ENCODE peak calls at places on chromosomes 11 and 22, in six cellular contexts. One of them, this sample, is unnamed. For H3K9me3, the result is how much of the 10 kb centered on the place peaks cover.

GRCh38 chr11:28400236-28401100 is 292.3 kb downstream of the METTL15 start:
- DNase-seq in HepG2: peak
- DNase-seq in transverse colon: no peak
- DNase-seq in prostate gland: no peak
- DNase-seq in spleen: no peak
- DNase-seq in breast epithelium: no peak
- DNase-seq in this sample: no peak

GRCh38 chr22:19874307-19875060 is 19.8 kb upstream of the GNB1L start:
- DNase-seq in breast epithelium: peak
- DNase-seq in prostate gland: peak
- DNase-seq in spleen: peak
- DNase-seq in transverse colon: no peak
- DNase-seq in HepG2: no peak
- DNase-seq in this sample: peak

GRCh38 chr22:40855104-40855959 is 1.1 kb downstream of the ST13 start:
- DNase-seq in HepG2: no peak
- DNase-seq in spleen: no peak
- DNase-seq in prostate gland: peak
- DNase-seq in transverse colon: no peak
- DNase-seq in breast epithelium: no peak
- DNase-seq in this sample: no peak

GRCh38 chr11:1858154-1858553 is 5.3 kb downstream of the LSP1 start:
- DNase-seq in prostate gland: no peak
- DNase-seq in breast epithelium: no peak
- DNase-seq in HepG2: no peak
- DNase-seq in spleen: peak
- DNase-seq in transverse colon: no peak
- DNase-seq in this sample: no peak

GRCh38 chr11:15901046-15901445 is 455.3 kb downstream of the SOX6 start:
- DNase-seq in spleen: no peak
- DNase-seq in breast epithelium: no peak
- DNase-seq in HepG2: peak
- DNase-seq in prostate gland: no peak
- DNase-seq in transverse colon: no peak
- DNase-seq in this sample: no peak

GRCh38 chr11:23973244-23973643 is 523.6 kb upstream of the LUZP2 start:
- DNase-seq in breast epithelium: no peak
- DNase-seq in spleen: no peak
- DNase-seq in HepG2: no peak
- DNase-seq in prostate gland: no peak
- DNase-seq in transverse colon: no peak
- DNase-seq in this sample: no peak

GRCh38 chr22:49659924-49660315 is 167.8 kb downstream of the BRD1 start:
- DNase-seq in breast epithelium: peak
- DNase-seq in transverse colon: no peak
- DNase-seq in prostate gland: no peak
- DNase-seq in HepG2: no peak
- DNase-seq in spleen: peak
- DNase-seq in this sample: no peak

GRCh38 chr11:111586305-111586915 is 15.8 kb upstream of the SIK2 start:
- DNase-seq in breast epithelium: no peak
- DNase-seq in HepG2: peak
- DNase-seq in spleen: no peak
- DNase-seq in prostate gland: peak
- DNase-seq in transverse colon: no peak
- DNase-seq in this sample: no peak

GRCh38 chr11:66070604-66071325 is 693 bp downstream of the PACS1 start:
- DNase-seq in prostate gland: peak
- DNase-seq in breast epithelium: peak
- DNase-seq in spleen: peak
- DNase-seq in HepG2: no peak
- DNase-seq in transverse colon: peak
- DNase-seq in this sample: peak

GRCh38 chr11:498297-499181 is 8.5 kb downstream of the RNH1 start:
- DNase-seq in HepG2: no peak
- DNase-seq in transverse colon: no peak
- DNase-seq in spleen: no peak
- DNase-seq in breast epithelium: no peak
- DNase-seq in prostate gland: no peak
- DNase-seq in this sample: no peak

GRCh38 chr11:2537896-2538855 is 93.4 kb downstream of the KCNQ1 start:
- DNase-seq in HepG2: no peak
- DNase-seq in transverse colon: peak
- DNase-seq in prostate gland: no peak
- DNase-seq in breast epithelium: no peak
- DNase-seq in spleen: peak
- DNase-seq in this sample: peak

GRCh38 chr11:2571598-2572281 is 126.9 kb downstream of the KCNQ1 start:
- DNase-seq in HepG2: no peak
- DNase-seq in transverse colon: no peak
- DNase-seq in prostate gland: no peak
- DNase-seq in spleen: peak
- DNase-seq in breast epithelium: no peak
- DNase-seq in this sample: peak

GRCh38 chr22:32987081-32987631 is 71.0 kb downstream of the SYN3 start:
- DNase-seq in breast epithelium: peak
- DNase-seq in prostate gland: no peak
- DNase-seq in transverse colon: no peak
- DNase-seq in spleen: no peak
- DNase-seq in HepG2: no peak
- DNase-seq in this sample: no peak

GRCh38 chr22:49450521-49450920 is 377.2 kb downstream of the BRD1 start:
- DNase-seq in prostate gland: no peak
- DNase-seq in HepG2: no peak
- DNase-seq in breast epithelium: no peak
- DNase-seq in transverse colon: no peak
- DNase-seq in spleen: no peak
- DNase-seq in this sample: no peak

GRCh38 chr22:39518996-39519680 is 1.2 kb upstream of the ATF4 start:
- DNase-seq in breast epithelium: no peak
- DNase-seq in prostate gland: no peak
- DNase-seq in HepG2: no peak
- DNase-seq in transverse colon: peak
- DNase-seq in spleen: no peak
- DNase-seq in this sample: no peak

GRCh38 chr11:19474954-19475811 is 234.4 kb upstream of the E2F8 start:
- DNase-seq in spleen: no peak
- DNase-seq in prostate gland: no peak
- DNase-seq in HepG2: no peak
- DNase-seq in breast epithelium: no peak
- DNase-seq in transverse colon: no peak
- DNase-seq in this sample: no peak

GRCh38 chr11:111923951-111924350 is 5.2 kb downstream of the C11orf52 start:
- DNase-seq in transverse colon: no peak
- DNase-seq in breast epithelium: no peak
- DNase-seq in prostate gland: no peak
- DNase-seq in HepG2: no peak
- DNase-seq in spleen: no peak
- DNase-seq in this sample: peak

DNA sequence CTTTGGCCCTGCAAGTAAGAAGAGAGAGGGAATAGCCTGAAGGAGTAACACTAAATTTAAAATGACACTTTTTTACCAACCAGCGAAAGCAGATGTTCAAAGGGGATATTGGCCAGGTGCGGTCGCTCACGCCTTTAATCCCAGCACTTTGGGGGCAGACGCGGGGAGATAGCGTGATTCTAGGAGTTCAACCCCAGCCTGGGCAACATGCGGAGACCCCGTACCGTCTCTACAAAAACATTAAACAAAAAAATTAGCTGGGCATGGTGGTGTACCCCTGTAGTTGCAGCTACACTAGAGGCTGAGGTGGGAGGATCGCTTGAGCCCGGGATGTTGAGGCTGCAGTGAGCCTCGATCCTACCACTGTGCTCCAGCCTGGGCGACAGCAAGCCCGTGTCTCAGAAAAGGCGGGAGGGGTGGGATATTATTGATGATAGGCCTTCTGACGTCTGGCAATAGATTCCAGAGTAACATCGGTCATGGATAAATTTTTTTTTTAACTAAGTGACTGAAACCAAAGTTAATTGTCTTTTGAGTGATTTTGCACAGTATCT is 1.1 kb upstream of the RAB30 start:
- DNase-seq in prostate gland: no peak
- DNase-seq in breast epithelium: no peak
- DNase-seq in HepG2: no peak
- DNase-seq in spleen: no peak
- DNase-seq in transverse colon: no peak
- DNase-seq in this sample: no peak
- TF ChIP-seq POLR2A in prostate gland: no peak
- TF ChIP-seq POLR2A in breast epithelium: no peak
- TF ChIP-seq POLR2A in HepG2: no peak
- TF ChIP-seq POLR2A in spleen: no peak
- TF ChIP-seq POLR2A in transverse colon: no peak
- TF ChIP-seq POLR2A in this sample: no peak

DNA sequence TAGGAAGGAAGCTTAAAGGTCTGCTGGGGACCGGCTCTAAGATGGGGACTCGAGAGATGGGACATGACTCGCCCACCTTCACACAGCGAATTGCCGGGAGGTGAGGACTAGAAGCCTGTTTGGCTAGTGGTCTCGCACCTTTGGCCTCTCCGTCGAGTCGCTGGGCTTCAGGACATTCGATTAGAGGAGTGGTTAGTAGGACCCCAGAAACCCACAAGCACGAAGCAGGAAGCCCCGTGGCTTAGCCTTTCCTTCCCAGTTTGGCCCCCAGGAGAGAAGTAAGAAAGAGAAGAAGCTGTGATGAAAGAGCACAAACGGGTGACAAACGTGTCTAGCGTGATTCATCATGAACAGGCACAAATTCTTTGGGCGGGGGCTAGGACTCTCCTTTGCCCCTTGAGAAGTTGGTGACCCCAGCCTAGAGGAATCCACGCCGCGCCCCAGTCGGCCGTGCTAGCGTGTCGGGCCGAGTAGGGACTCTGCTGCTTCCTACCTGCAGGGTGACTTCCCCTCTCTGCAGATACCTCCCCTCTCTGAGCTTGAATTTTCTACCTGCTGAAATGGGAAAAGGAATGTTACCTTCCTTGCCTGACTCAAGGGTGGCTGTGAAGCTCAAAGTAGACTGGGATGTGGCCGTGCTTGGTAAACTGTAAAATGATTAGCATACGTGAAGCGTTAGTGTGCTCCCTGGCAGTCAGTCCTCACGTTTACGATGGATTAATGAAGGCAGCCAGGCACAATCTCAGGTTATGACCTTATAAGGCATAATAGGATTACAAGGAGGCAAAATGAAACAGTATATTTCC is 1.1 kb upstream of the ADM start:
- DNase-seq in HepG2: peak
- DNase-seq in prostate gland: peak
- DNase-seq in transverse colon: peak
- DNase-seq in spleen: peak
- DNase-seq in breast epithelium: no peak
- DNase-seq in this sample: no peak
- TF ChIP-seq POLR2AphosphoS5 in HepG2: peak
- TF ChIP-seq POLR2AphosphoS5 in prostate gland: peak
- TF ChIP-seq POLR2AphosphoS5 in transverse colon: peak
- TF ChIP-seq POLR2AphosphoS5 in spleen: peak
- TF ChIP-seq POLR2AphosphoS5 in breast epithelium: no peak
- TF ChIP-seq POLR2AphosphoS5 in this sample: no peak

DNA sequence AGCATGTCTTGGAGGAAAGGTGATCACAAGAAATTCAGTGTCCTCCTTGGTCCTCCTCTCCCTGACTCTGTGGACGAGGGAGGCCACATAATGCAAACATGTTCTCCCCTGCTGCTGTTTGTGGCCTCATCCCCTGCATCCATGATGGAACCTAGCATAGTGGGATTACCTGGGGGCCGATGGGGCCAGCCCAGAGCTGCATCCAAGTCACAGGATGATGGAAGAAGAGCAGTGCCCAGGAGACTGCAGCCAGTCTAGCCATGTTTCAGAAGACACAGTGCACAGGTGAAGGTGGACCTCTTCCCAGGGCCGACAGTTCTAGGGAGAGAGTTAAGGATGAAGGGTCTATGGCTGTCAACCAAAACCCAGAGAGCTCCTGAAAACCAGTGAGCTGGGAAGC is 213.6 kb upstream of the B3GAT1 start:
- DNase-seq in HepG2: no peak
- DNase-seq in transverse colon: no peak
- DNase-seq in prostate gland: no peak
- DNase-seq in spleen: no peak
- DNase-seq in breast epithelium: no peak
- DNase-seq in this sample: no peak
- H3K9me3 ChIP-seq in HepG2: under half
- H3K9me3 ChIP-seq in transverse colon: under half
- H3K9me3 ChIP-seq in prostate gland: under half
- H3K9me3 ChIP-seq in spleen: under half
- H3K9me3 ChIP-seq in breast epithelium: under half
- H3K9me3 ChIP-seq in this sample: under half

GRCh38 chr11:93730108-93731107 is 10.9 kb downstream of the TAF1D start:
- DNase-seq in spleen: no peak
- DNase-seq in transverse colon: no peak
- DNase-seq in breast epithelium: no peak
- DNase-seq in prostate gland: no peak
- DNase-seq in HepG2: no peak
- DNase-seq in this sample: no peak

GRCh38 chr11:93727985-93728791 is 13.1 kb downstream of the TAF1D start:
- DNase-seq in transverse colon: no peak
- DNase-seq in spleen: no peak
- DNase-seq in HepG2: no peak
- DNase-seq in breast epithelium: no peak
- DNase-seq in prostate gland: no peak
- DNase-seq in this sample: no peak

GRCh38 chr11:93728792-93729128 is 12.5 kb downstream of the TAF1D start:
- DNase-seq in spleen: no peak
- DNase-seq in breast epithelium: no peak
- DNase-seq in transverse colon: no peak
- DNase-seq in HepG2: no peak
- DNase-seq in prostate gland: no peak
- DNase-seq in this sample: no peak

GRCh38 chr11:93732237-93732892 is 8.9 kb downstream of the TAF1D start:
- DNase-seq in spleen: no peak
- DNase-seq in HepG2: no peak
- DNase-seq in breast epithelium: no peak
- DNase-seq in transverse colon: no peak
- DNase-seq in prostate gland: no peak
- DNase-seq in this sample: no peak

DNA sequence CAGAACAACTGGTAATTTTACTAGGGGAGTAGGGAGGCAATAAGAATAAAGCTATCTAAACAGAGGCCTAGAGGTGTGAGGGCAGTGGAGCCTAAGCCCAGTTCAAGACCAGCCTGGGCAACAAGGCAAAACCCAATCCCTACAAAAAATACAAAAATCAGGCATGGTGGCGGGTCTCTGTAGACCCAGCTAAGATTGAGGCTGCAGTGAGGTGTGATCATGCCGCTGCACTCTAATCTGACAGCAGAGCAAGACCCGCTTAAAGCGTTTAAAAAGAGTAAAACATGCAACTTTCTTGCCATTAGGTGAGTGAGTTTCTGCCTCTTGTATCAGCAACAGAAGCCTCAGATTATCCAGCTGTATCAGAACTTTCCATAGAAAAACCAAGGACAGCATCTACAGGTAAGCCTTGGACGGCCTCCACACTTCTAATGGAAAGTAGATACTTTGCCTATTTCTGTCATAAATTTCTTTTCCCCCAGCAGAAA is 12.1 kb downstream of the TAF1D start:
- DNase-seq in breast epithelium: no peak
- DNase-seq in prostate gland: no peak
- DNase-seq in transverse colon: no peak
- DNase-seq in HepG2: no peak
- DNase-seq in spleen: no peak
- DNase-seq in this sample: no peak
- TF ChIP-seq POLR2A in breast epithelium: no peak
- TF ChIP-seq POLR2A in prostate gland: no peak
- TF ChIP-seq POLR2A in transverse colon: no peak
- TF ChIP-seq POLR2A in HepG2: peak
- TF ChIP-seq POLR2A in spleen: no peak
- TF ChIP-seq POLR2A in this sample: no peak

GRCh38 chr11:78248191-78248590 is 59.5 kb downstream of the USP35 start:
- DNase-seq in breast epithelium: no peak
- DNase-seq in HepG2: no peak
- DNase-seq in transverse colon: no peak
- DNase-seq in spleen: no peak
- DNase-seq in prostate gland: no peak
- DNase-seq in this sample: no peak
- TF ChIP-seq POLR2AphosphoS5 in breast epithelium: no peak
- TF ChIP-seq POLR2AphosphoS5 in HepG2: no peak
- TF ChIP-seq POLR2AphosphoS5 in transverse colon: no peak
- TF ChIP-seq POLR2AphosphoS5 in spleen: no peak
- TF ChIP-seq POLR2AphosphoS5 in prostate gland: no peak
- TF ChIP-seq POLR2AphosphoS5 in this sample: no peak

This sample was measured in sigmoid colon.